ENCODE peak calls at places on chromosome X, in ten cellular contexts. J, I, K, D, G, R, L, C, Y and M are unnamed samples.

GRCh38 chrX:53558646-53559045 is 124.5 kb upstream of the HSD17B10 start:
- DNase-seq in J (no peak), I (no peak), K (no peak), D (no peak), G (no peak), R (no peak), L (no peak), C (no peak), Y (no peak), M (no peak)

GRCh38 chrX:11393949-11394654 is 100.9 kb downstream of the AMELX start:
- DNase-seq in J (no peak), I (no peak), K (no peak), D (no peak), G (no peak), R (no peak), L (no peak), C (no peak), Y (no peak), M (no peak)

GRCh38 chrX:38847903-38848230 is 46.6 kb downstream of the MID1IP1 start:
- DNase-seq in J (no peak), I (no peak), K (no peak), D (no peak), G (no peak), R (no peak), L (no peak), C (no peak), Y (no peak), M (no peak)

GRCh38 chrX:70635227-70635626 is 190.6 kb downstream of the DLG3 start:
- DNase-seq in J (no peak), I (no peak), K (no peak), D (no peak), G (no peak), R (no peak), L (no peak), C (no peak), Y (no peak), M (no peak)

GRCh38 chrX:46404774-46405173 is 140.4 kb downstream of the ZNF674 start:
- DNase-seq in J (no peak), I (no peak), K (no peak), D (no peak), G (no peak), R (no peak), L (no peak), C (no peak), Y (no peak), M (no peak)

GRCh38 chrX:2697741-2698294 is 6.7 kb downstream of the CD99 start:
- DNase-seq in J (no peak), I (no peak), K (no peak), D (no peak), G (no peak), R (no peak), L (no peak), C (no peak), Y (no peak), M (no peak)

GRCh38 chrX:155767101-155767878 is 113.9 kb upstream of the VAMP7 start:
- DNase-seq in J (no peak), I (peak; percentile 38), K (no peak), D (no peak), G (no peak), R (peak; percentile 87), L (peak; percentile 53), C (no peak), Y (peak; percentile 86), M (peak; percentile 10)

GRCh38 chrX:1542994-1543725 is 6.2 kb upstream of the P2RY8 start:
- DNase-seq in J (no peak), I (peak; percentile 18), K (peak; percentile 4), D (no peak), G (no peak), R (no peak), L (no peak), C (no peak), Y (no peak), M (no peak)

GRCh38 chrX:48083212-48083611 is 11.8 kb upstream of the ZNF630 start:
- DNase-seq in J (peak; percentile 9), I (peak; percentile 62), K (peak; percentile 22), D (peak; percentile 28), G (peak; percentile 17), R (peak; percentile 36), L (peak; percentile 43), C (peak; percentile 41), Y (peak; percentile 81), M (peak; percentile 50)

GRCh38 chrX:67558267-67558666 is 14.4 kb downstream of the AR start:
- DNase-seq in J (no peak), I (no peak), K (no peak), D (no peak), G (no peak), R (no peak), L (no peak), C (no peak), Y (no peak), M (no peak)

GRCh38 chrX:34656467-34656841 is 631 bp downstream of the TMEM47 start:
- DNase-seq in J (no peak), I (no peak), K (no peak), D (no peak), G (no peak), R (peak; percentile 8), L (no peak), C (no peak), Y (no peak), M (no peak)

GRCh38 chrX:131187234-131187633 is 101.9 kb downstream of the IGSF1 start:
- DNase-seq in J (no peak), I (no peak), K (no peak), D (no peak), G (no peak), R (no peak), L (no peak), C (no peak), Y (peak; percentile 76), M (no peak)

GRCh38 chrX:108268434-108269080 is 169.7 kb downstream of the COL4A6 start:
- DNase-seq in J (no peak), I (no peak), K (peak; percentile 13), D (no peak), G (no peak), R (peak; percentile 15), L (no peak), C (no peak), Y (no peak), M (no peak)

GRCh38 chrX:39618178-39618577 is 479.6 kb downstream of the BCOR start:
- DNase-seq in J (no peak), I (no peak), K (no peak), D (no peak), G (no peak), R (no peak), L (no peak), C (no peak), Y (no peak), M (no peak)

GRCh38 chrX:21717802-21718201 is 40.1 kb downstream of the SMPX start:
- DNase-seq in J (no peak), I (no peak), K (no peak), D (no peak), G (no peak), R (no peak), L (no peak), C (no peak), Y (no peak), M (no peak)

GRCh38 chrX:113529425-113530013 is 688.9 kb upstream of the AMOT start:
- DNase-seq in J (no peak), I (no peak), K (no peak), D (no peak), G (no peak), R (no peak), L (no peak), C (no peak), Y (no peak), M (no peak)

GRCh38 chrX:40734956-40735317 is 405 bp downstream of the MED14 start:
- DNase-seq in J (no peak), I (peak; percentile 50), K (no peak), D (peak; percentile 6), G (peak; percentile 1), R (peak; percentile 11), L (peak; percentile 18), C (no peak), Y (peak; percentile 44), M (peak; percentile 26)

GRCh38 chrX:108235990-108236389 is 144.4 kb downstream of the ATG4A start:
- DNase-seq in J (no peak), I (no peak), K (no peak), D (no peak), G (no peak), R (no peak), L (no peak), C (no peak), Y (no peak), M (no peak)

GRCh38 chrX:40166582-40166981 is 68.8 kb upstream of the BCOR start:
- DNase-seq in J (no peak), I (no peak), K (no peak), D (no peak), G (no peak), R (peak; percentile 53), L (no peak), C (no peak), Y (peak; percentile 86), M (no peak)

GRCh38 chrX:17553961-17554482 is 179.0 kb downstream of the NHS start:
- DNase-seq in J (no peak), I (no peak), K (no peak), D (no peak), G (no peak), R (peak; percentile 5), L (no peak), C (no peak), Y (no peak), M (no peak)

GRCh38 chrX:20498851-20499635 is 232.3 kb upstream of the RPS6KA3 start:
- DNase-seq in J (no peak), I (no peak), K (no peak), D (no peak), G (no peak), R (no peak), L (no peak), C (no peak), Y (peak; percentile 30), M (no peak)

GRCh38 chrX:103254171-103254824 is 657 bp downstream of the TCEAL8 start:
- DNase-seq in J (peak; percentile 9), I (peak; percentile 57), K (peak; percentile 19), D (peak; percentile 7), G (peak; percentile 21), R (peak; percentile 35), L (peak; percentile 35), C (peak; percentile 9), Y (peak; percentile 69), M (peak; percentile 56)

GRCh38 chrX:80879143-80879542 is 69.5 kb upstream of the BRWD3 start:
- DNase-seq in J (no peak), I (no peak), K (no peak), D (no peak), G (no peak), R (no peak), L (peak; percentile 6), C (no peak), Y (peak; percentile 80), M (no peak)

GRCh38 chrX:109856974-109857373 is 123.9 kb upstream of the ACSL4 start:
- DNase-seq in J (no peak), I (peak; percentile 21), K (no peak), D (no peak), G (no peak), R (peak; percentile 35), L (no peak), C (peak; percentile 24), Y (peak; percentile 23), M (no peak)

GRCh38 chrX:58025979-58026378 is 115.7 kb upstream of the ZXDA start:
- DNase-seq in J (no peak), I (peak; percentile 35), K (no peak), D (peak; percentile 2), G (peak; percentile 12), R (peak; percentile 4), L (peak; percentile 36), C (peak; percentile 37), Y (peak; percentile 52), M (no peak)

GRCh38 chrX:16643160-16643559 is 6.8 kb upstream of the S100G start:
- DNase-seq in J (no peak), I (no peak), K (no peak), D (no peak), G (no peak), R (peak; percentile 53), L (no peak), C (no peak), Y (no peak), M (no peak)